ENCODE peak calls at places on chromosomes 3 and 15, in four cellular contexts. One of them, this sample, is unnamed.

GRCh38 chr3:128683957-128684356 is 33.3 kb upstream of the RPN1 start:
- DNase-seq in endothelial cell of umbilical vein: no peak
- DNase-seq in A549: no peak
- DNase-seq in IMR-90: no peak
- DNase-seq in this sample: no peak

GRCh38 chr3:190546881-190547510 is 33.1 kb downstream of the IL1RAP start:
- DNase-seq in A549: no peak
- DNase-seq in IMR-90: no peak
- DNase-seq in endothelial cell of umbilical vein: no peak
- DNase-seq in this sample: no peak

GRCh38 chr3:194928183-194928736 is 242.6 kb downstream of the FAM43A start:
- DNase-seq in IMR-90: peak
- DNase-seq in A549: no peak
- DNase-seq in endothelial cell of umbilical vein: peak
- DNase-seq in this sample: no peak

GRCh38 chr3:188253800-188254452 is 100.0 kb downstream of the LPP start:
- DNase-seq in IMR-90: no peak
- DNase-seq in A549: no peak
- DNase-seq in endothelial cell of umbilical vein: no peak
- DNase-seq in this sample: no peak

GRCh38 chr3:39226106-39226741 is 33.8 kb upstream of the XIRP1 start:
- DNase-seq in A549: no peak
- DNase-seq in endothelial cell of umbilical vein: no peak
- DNase-seq in IMR-90: no peak
- DNase-seq in this sample: no peak

GRCh38 chr15:52788099-52788986 is 1.8 kb downstream of the ONECUT1 start:
- DNase-seq in A549: no peak
- DNase-seq in endothelial cell of umbilical vein: no peak
- DNase-seq in IMR-90: no peak
- DNase-seq in this sample: no peak

GRCh38 chr3:119350114-119350513 is 55.9 kb downstream of the ARHGAP31 start:
- DNase-seq in A549: no peak
- DNase-seq in IMR-90: no peak
- DNase-seq in endothelial cell of umbilical vein: peak
- DNase-seq in this sample: no peak

GRCh38 chr15:90231028-90232017 is 2.4 kb downstream of the CIB1 start:
- DNase-seq in IMR-90: no peak
- DNase-seq in endothelial cell of umbilical vein: no peak
- DNase-seq in A549: no peak
- DNase-seq in this sample: peak

GRCh38 chr3:8607285-8608040 is 37.1 kb downstream of the SSUH2 start:
- DNase-seq in endothelial cell of umbilical vein: peak
- DNase-seq in IMR-90: peak
- DNase-seq in A549: peak
- DNase-seq in this sample: peak

GRCh38 chr3:170532573-170532972 is 53.3 kb downstream of the SLC7A14 start:
- DNase-seq in endothelial cell of umbilical vein: no peak
- DNase-seq in A549: no peak
- DNase-seq in IMR-90: no peak
- DNase-seq in this sample: no peak

GRCh38 chr15:60708684-60709083 is 229.7 kb upstream of the ICE2 start:
- DNase-seq in A549: no peak
- DNase-seq in IMR-90: peak
- DNase-seq in endothelial cell of umbilical vein: peak
- DNase-seq in this sample: no peak

GRCh38 chr3:64290864-64291263 is 65.6 kb upstream of the PRICKLE2 start:
- DNase-seq in endothelial cell of umbilical vein: no peak
- DNase-seq in IMR-90: no peak
- DNase-seq in A549: no peak
- DNase-seq in this sample: no peak

GRCh38 chr3:113898892-113899291 is 48.9 kb upstream of the ZDHHC23 start:
- DNase-seq in IMR-90: peak
- DNase-seq in endothelial cell of umbilical vein: no peak
- DNase-seq in A549: no peak
- DNase-seq in this sample: no peak

GRCh38 chr15:74663303-74664027 is 32.4 kb downstream of the EDC3 start:
- DNase-seq in A549: no peak
- DNase-seq in IMR-90: no peak
- DNase-seq in endothelial cell of umbilical vein: no peak
- DNase-seq in this sample: no peak

GRCh38 chr3:42535981-42536784 is 33.7 kb downstream of the VIPR1 start:
- DNase-seq in endothelial cell of umbilical vein: peak
- DNase-seq in A549: peak
- DNase-seq in IMR-90: no peak
- DNase-seq in this sample: peak

GRCh38 chr3:175620093-175620492 is 761.0 kb downstream of the NAALADL2 start:
- DNase-seq in A549: no peak
- DNase-seq in IMR-90: no peak
- DNase-seq in endothelial cell of umbilical vein: no peak
- DNase-seq in this sample: no peak

DNA sequence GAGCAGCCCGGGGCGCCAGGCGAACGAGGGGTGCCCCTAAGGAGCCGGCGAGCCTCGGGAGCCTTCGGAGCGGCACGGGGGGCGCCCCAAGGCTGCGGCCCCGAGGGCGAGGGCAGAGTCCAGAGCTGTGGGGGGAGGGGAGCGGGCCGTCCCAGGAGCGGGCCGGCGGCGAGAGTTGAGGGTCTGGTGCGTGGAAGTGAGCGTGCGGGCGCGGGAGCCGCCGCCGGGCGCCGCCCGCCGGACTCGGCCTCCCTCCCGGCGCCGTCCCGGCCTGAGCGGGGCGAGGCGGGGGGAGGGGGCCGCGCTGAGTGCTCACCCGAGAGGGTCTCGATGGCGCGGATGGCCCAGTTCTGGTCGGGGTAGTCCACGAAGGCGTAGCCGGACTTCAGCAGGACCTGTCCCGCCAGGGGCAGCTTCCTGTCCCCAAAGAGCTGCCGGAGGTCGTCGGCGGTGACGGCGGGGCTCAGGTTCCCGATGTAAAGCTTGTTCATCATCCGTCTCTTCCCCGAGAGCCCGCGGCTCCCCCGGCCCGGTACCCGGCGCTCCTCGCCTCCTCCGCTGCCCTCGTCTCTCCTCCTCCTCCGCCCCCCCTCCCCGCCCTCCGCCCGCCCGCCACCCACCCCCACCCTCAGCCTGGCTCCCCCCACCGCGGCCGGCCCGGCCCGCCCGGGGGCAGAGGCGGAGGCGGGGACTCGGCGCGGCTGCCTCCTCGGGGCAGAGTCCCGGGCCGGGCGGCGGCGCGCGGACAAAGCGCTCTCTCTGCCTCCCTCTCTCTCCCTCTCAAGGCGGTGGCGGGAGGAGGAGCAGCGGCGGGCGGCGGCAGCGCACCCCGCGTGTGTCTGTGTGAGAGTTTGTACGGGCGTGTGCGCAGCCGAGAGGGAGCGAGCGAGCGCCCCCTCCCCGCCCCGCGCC is at the start of gene IGF2BP2:
- DNase-seq in endothelial cell of umbilical vein: peak
- DNase-seq in IMR-90: peak
- DNase-seq in A549: peak
- DNase-seq in this sample: peak
- TF ChIP-seq POLR2A in endothelial cell of umbilical vein: peak
- TF ChIP-seq POLR2A in IMR-90: peak
- TF ChIP-seq POLR2A in A549: peak
- TF ChIP-seq POLR2A in this sample: no peak

DNA sequence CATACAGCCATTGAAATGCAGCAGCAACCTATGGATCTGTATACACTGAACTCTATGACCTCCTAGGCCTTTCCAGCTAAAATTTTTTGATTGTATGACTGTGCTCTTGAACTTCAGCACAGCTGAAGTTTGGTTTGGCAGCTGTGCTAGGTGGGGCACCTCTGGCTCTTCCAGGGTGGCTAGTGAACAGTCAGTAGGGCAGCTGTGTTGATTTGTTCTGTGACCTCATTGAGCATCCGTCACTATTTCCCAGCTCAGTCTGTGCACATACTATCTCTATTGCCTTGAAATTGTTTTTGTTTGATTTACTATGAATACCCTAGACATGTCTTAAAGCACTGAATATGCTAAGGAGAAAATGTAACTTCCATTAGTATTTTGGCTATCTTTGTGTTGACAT is 363.2 kb upstream of the NAALADL2 start:
- DNase-seq in IMR-90: peak
- DNase-seq in endothelial cell of umbilical vein: no peak
- DNase-seq in A549: no peak
- DNase-seq in this sample: no peak
- H3K27ac ChIP-seq in IMR-90: no peak
- H3K27ac ChIP-seq in endothelial cell of umbilical vein: no peak
- H3K27ac ChIP-seq in A549: no peak
- H3K27ac ChIP-seq in this sample: no peak

DNA sequence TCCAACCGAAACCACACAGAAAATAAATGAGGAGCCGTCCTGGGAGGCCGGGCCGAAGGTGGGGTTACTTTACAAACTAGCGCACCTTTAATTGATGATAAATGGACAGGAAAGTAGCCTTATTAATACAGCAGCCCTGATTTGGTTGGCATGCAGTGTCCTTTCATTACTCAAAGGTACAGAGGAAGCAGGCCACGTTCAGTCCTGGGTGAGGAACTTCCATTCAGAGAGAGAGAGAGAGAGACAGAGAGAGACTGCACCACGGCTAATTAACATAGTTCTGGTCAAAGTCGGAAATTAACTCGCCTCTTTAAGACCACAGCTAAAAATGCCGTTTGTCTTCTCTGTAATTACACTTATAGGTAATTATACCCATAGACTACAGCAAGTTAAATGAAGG is 320.1 kb downstream of the ARRDC4 start:
- DNase-seq in endothelial cell of umbilical vein: no peak
- DNase-seq in A549: no peak
- DNase-seq in IMR-90: no peak
- DNase-seq in this sample: no peak
- TF ChIP-seq POLR2A in endothelial cell of umbilical vein: no peak
- TF ChIP-seq POLR2A in A549: no peak
- TF ChIP-seq POLR2A in IMR-90: no peak
- TF ChIP-seq POLR2A in this sample: no peak

GRCh38 chr15:82810061-82810862 is 834 bp downstream of the WHAMM start:
- DNase-seq in endothelial cell of umbilical vein: peak
- DNase-seq in IMR-90: peak
- DNase-seq in A549: no peak
- DNase-seq in this sample: peak
- H3K27ac ChIP-seq in endothelial cell of umbilical vein: peak
- H3K27ac ChIP-seq in IMR-90: peak
- H3K27ac ChIP-seq in A549: peak
- H3K27ac ChIP-seq in this sample: peak

This sample was measured in stomach.